ENCODE peak calls at places on chromosomes 13 and 19, in ten cellular contexts. G, F, L, W, T, J, K, R, Q and M are unnamed samples.

GRCh38 chr19:10344780-10345179 is 5.4 kb upstream of the ICAM3 start:
- DNase-seq in G (no peak), F (no peak), L (no peak), W (peak), T (no peak), J (no peak), K (no peak), R (no peak), Q (no peak), M (no peak)

GRCh38 chr19:34943861-34944573 is 17.3 kb downstream of the ZNF30 start:
- DNase-seq in G (no peak), F (no peak), L (no peak), W (no peak), T (no peak), J (no peak), K (no peak), R (no peak), Q (no peak), M (no peak)

GRCh38 chr19:19176950-19177349 is 6.9 kb upstream of the MEF2B start:
- DNase-seq in G (no peak), F (no peak), L (no peak), W (no peak), T (no peak), J (no peak), K (no peak), R (no peak), Q (no peak), M (no peak)

GRCh38 chr19:53553159-53553558 is 15.2 kb downstream of the ZNF331 start:
- DNase-seq in G (no peak), F (no peak), L (no peak), W (no peak), T (no peak), J (no peak), K (no peak), R (no peak), Q (no peak), M (no peak)

GRCh38 chr19:34484328-34484727 is 2.8 kb downstream of the WTIP start:
- DNase-seq in G (no peak), F (no peak), L (no peak), W (no peak), T (no peak), J (no peak), K (no peak), R (no peak), Q (no peak), M (no peak)

GRCh38 chr13:113663934-113664333 is 3.1 kb upstream of the GRK1 start:
- DNase-seq in G (no peak), F (peak), L (no peak), W (no peak), T (peak), J (no peak), K (no peak), R (peak), Q (no peak), M (no peak)

GRCh38 chr13:48110930-48111721 is 16.2 kb upstream of the MED4 start:
- DNase-seq in G (peak), F (no peak), L (no peak), W (no peak), T (no peak), J (no peak), K (no peak), R (no peak), Q (peak), M (no peak)

GRCh38 chr13:40539954-40540706 is 126.3 kb downstream of the FOXO1 start:
- DNase-seq in G (peak), F (no peak), L (peak), W (peak), T (no peak), J (peak), K (no peak), R (no peak), Q (peak), M (no peak)

GRCh38 chr13:86848716-86849115 is 822.5 kb upstream of the SLITRK5 start:
- DNase-seq in G (no peak), F (no peak), L (no peak), W (no peak), T (no peak), J (no peak), K (no peak), R (no peak), Q (no peak), M (no peak)

GRCh38 chr19:1502433-1503088 is 10.3 kb downstream of the ADAMTSL5 start:
- DNase-seq in G (no peak), F (no peak), L (no peak), W (no peak), T (no peak), J (no peak), K (no peak), R (no peak), Q (no peak), M (no peak)

GRCh38 chr13:114124486-114124885 is 7.9 kb downstream of the RASA3 start:
- DNase-seq in G (no peak), F (no peak), L (no peak), W (no peak), T (no peak), J (no peak), K (no peak), R (peak), Q (no peak), M (no peak)

GRCh38 chr13:23919006-23919405 is 21.7 kb upstream of the C1QTNF9B start:
- DNase-seq in G (no peak), F (no peak), L (no peak), W (no peak), T (no peak), J (no peak), K (no peak), R (no peak), Q (no peak), M (no peak)

GRCh38 chr19:46537136-46538097 is 41.8 kb upstream of the PNMA8B start:
- DNase-seq in G (no peak), F (peak), L (no peak), W (no peak), T (no peak), J (peak), K (peak), R (no peak), Q (no peak), M (peak)

GRCh38 chr13:20400774-20401173 is 124.9 kb downstream of the CRYL1 start:
- DNase-seq in G (peak), F (no peak), L (no peak), W (peak), T (no peak), J (no peak), K (no peak), R (no peak), Q (peak), M (no peak)

GRCh38 chr19:33467851-33468250 is 53.7 kb downstream of the PEPD start:
- DNase-seq in G (no peak), F (no peak), L (no peak), W (no peak), T (no peak), J (no peak), K (no peak), R (no peak), Q (no peak), M (no peak)

GRCh38 chr19:50772408-50773311 is 2.4 kb downstream of the GPR32 start:
- DNase-seq in G (no peak), F (no peak), L (no peak), W (no peak), T (no peak), J (no peak), K (no peak), R (no peak), Q (no peak), M (peak)

GRCh38 chr19:7238091-7238490 is 56.1 kb downstream of the INSR start:
- DNase-seq in G (no peak), F (no peak), L (no peak), W (no peak), T (no peak), J (no peak), K (no peak), R (no peak), Q (no peak), M (no peak)

GRCh38 chr13:44236370-44236769 is 137.3 kb upstream of the SERP2 start:
- DNase-seq in G (no peak), F (no peak), L (no peak), W (no peak), T (no peak), J (no peak), K (no peak), R (no peak), Q (no peak), M (no peak)

GRCh38 chr13:47801555-47801954 is 199.5 kb downstream of the SUCLA2 start:
- DNase-seq in G (no peak), F (no peak), L (no peak), W (no peak), T (no peak), J (no peak), K (no peak), R (no peak), Q (no peak), M (no peak)

GRCh38 chr19:47615230-47615629 is 6.3 kb downstream of the BICRA start:
- DNase-seq in G (no peak), F (no peak), L (no peak), W (no peak), T (no peak), J (no peak), K (no peak), R (no peak), Q (no peak), M (peak)

GRCh38 chr19:13094771-13095392 is 7.8 kb downstream of the LYL1 start:
- DNase-seq in G (no peak), F (no peak), L (no peak), W (no peak), T (no peak), J (no peak), K (no peak), R (no peak), Q (no peak), M (no peak)

GRCh38 chr13:44218501-44219240 is 155.0 kb upstream of the SERP2 start:
- DNase-seq in G (no peak), F (peak), L (no peak), W (no peak), T (peak), J (no peak), K (peak), R (peak), Q (peak), M (no peak)

GRCh38 chr19:3873151-3873550 is 4.3 kb upstream of the ZFR2 start:
- DNase-seq in G (no peak), F (no peak), L (no peak), W (no peak), T (no peak), J (no peak), K (no peak), R (no peak), Q (no peak), M (no peak)

GRCh38 chr19:7928741-7929701 is 3.1 kb upstream of the CTXN1 start:
- DNase-seq in G (peak), F (no peak), L (peak), W (peak), T (peak), J (peak), K (peak), R (peak), Q (peak), M (peak)

GRCh38 chr19:44748426-44749254 is at the start of gene BCL3:
- DNase-seq in G (no peak), F (peak), L (no peak), W (no peak), T (peak), J (no peak), K (peak), R (peak), Q (no peak), M (peak)

GRCh38 chr19:38042132-38042531 is 135.1 kb downstream of the SIPA1L3 start:
- DNase-seq in G (no peak), F (no peak), L (no peak), W (no peak), T (no peak), J (no peak), K (no peak), R (no peak), Q (no peak), M (no peak)

GRCh38 chr19:34254552-34255432 is at the start of gene GARRE1:
- DNase-seq in G (no peak), F (peak), L (no peak), W (no peak), T (no peak), J (peak), K (peak), R (peak), Q (no peak), M (peak)

GRCh38 chr13:33642374-33643065 is 175.4 kb upstream of the RFC3 start:
- DNase-seq in G (no peak), F (no peak), L (no peak), W (peak), T (no peak), J (peak), K (peak), R (no peak), Q (peak), M (no peak)

GRCh38 chr19:52542984-52543664 is 15.7 kb downstream of the ZNF808 start:
- DNase-seq in G (no peak), F (no peak), L (no peak), W (no peak), T (no peak), J (no peak), K (no peak), R (no peak), Q (no peak), M (peak)

DNA sequence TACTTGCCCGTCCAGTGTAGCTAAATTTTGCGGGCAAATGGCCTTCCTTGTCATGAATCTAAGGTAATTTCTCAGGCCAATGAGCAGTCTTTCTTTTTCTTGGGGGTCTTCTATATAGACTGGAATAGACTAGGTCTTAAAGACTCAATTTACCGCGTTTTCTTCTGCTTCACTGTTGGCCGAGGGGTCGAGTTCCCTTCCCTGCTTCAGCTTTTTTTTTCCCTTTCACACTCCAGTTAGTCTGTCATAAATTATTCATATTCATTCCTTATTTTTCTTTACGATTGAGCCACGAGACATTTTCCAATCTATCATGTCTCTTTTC is 276 bp downstream of the ALG11 start:
- DNase-seq in G (no peak), F (no peak), L (no peak), W (no peak), T (no peak), J (no peak), K (no peak), R (no peak), Q (no peak), M (no peak)
- H3K4me3 ChIP-seq in G (peak), F (peak), L (peak), W (peak), T (peak), J (peak), K (peak), R (peak), Q (peak), M (peak)

GRCh38 chr19:40783711-40784110 is 5.7 kb downstream of the RAB4B start:
- DNase-seq in G (no peak), F (no peak), L (no peak), W (no peak), T (no peak), J (no peak), K (no peak), R (no peak), Q (no peak), M (no peak)

GRCh38 chr19:40786060-40787037 is 8.3 kb downstream of the RAB4B start:
- DNase-seq in G (no peak), F (no peak), L (no peak), W (no peak), T (no peak), J (no peak), K (no peak), R (no peak), Q (no peak), M (no peak)

GRCh38 chr19:40780582-40780981 is 2.5 kb downstream of the RAB4B start:
- DNase-seq in G (no peak), F (no peak), L (no peak), W (no peak), T (no peak), J (no peak), K (no peak), R (no peak), Q (no peak), M (no peak)

GRCh38 chr19:40781140-40781539 is 3.1 kb downstream of the RAB4B start:
- DNase-seq in G (no peak), F (no peak), L (no peak), W (no peak), T (no peak), J (no peak), K (no peak), R (no peak), Q (no peak), M (no peak)

DNA sequence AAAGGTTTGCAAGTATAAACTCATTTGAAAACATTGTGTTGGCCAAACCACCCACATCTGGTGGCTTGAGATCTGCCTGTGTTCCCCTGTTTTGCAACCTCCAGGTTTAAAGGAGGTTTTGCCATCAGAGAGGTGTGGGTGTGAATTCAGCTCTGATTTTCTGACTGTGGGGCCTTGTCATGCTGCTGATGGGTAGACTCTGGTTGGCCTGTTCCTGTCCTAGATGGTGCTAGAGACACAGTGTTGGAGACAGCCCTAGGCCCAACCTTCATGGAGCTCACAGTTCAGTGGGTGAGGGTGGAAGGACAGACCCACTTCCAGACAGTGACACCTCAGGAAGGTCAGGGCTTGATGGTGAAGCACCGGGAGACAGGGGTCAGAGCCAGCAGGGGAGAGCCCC is 7.5 kb downstream of the RAB4B start:
- DNase-seq in G (no peak), F (no peak), L (no peak), W (no peak), T (no peak), J (no peak), K (no peak), R (no peak), Q (no peak), M (no peak)
- TF ChIP-seq CTCF in G (no peak), F (no peak), L (no peak), W (no peak), T (no peak), J (no peak), K (no peak), R (no peak), Q (no peak), M (no peak)

GRCh38 chr19:55649579-55650557 is 1.9 kb downstream of the CCDC106 start:
- DNase-seq in G (no peak), F (no peak), L (no peak), W (no peak), T (no peak), J (no peak), K (no peak), R (peak), Q (no peak), M (no peak)
- H3K4me3 ChIP-seq in G (no peak), F (no peak), L (no peak), W (no peak), T (no peak), J (no peak), K (no peak), R (peak), Q (no peak), M (no peak)

DNA sequence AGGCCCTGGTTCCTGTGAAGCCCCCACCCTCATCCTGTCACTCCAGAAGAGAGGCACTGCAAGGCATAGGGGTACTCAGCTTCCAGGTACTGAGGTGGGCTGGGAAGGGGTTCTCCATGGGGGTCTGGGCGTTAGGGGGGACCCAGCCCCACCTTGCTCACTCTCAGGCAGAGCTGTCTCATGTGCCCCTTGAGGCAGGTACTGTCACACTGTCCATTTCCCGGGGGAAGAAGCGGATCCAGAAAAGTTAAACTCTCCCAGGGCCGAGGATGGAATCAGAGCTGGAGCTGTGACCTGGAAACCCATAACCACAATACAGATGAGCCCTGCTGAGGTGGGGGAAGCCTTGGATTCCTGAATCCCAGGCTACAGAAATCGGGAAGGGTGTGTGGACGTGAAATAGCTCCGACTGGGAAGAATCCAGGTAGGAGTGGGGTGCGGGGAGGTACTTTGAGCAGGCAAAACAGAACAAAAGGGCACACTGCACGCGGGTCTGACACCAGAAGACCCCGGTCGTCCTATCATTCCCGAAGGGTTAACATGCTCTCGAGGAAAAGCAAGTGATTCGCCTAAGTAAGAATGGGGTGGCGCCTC is 529 bp upstream of the USE1 start:
- DNase-seq in G (no peak), F (no peak), L (no peak), W (no peak), T (no peak), J (no peak), K (no peak), R (no peak), Q (no peak), M (peak)
- TF ChIP-seq CTCF in G (no peak), F (no peak), L (no peak), W (no peak), T (no peak), J (no peak), K (no peak), R (no peak), Q (no peak), M (no peak)